ENCODE peak calls at places on chromosomes 4 and X, in five cellular contexts. E, O, Q, F and H are unnamed samples.

GRCh38 chr4:10192331-10192730 is 75.7 kb upstream of the WDR1 start:
- DNase-seq in E (peak; percentile 8), F (no peak), O (no peak), Q (peak; percentile 61), H (no peak)

GRCh38 chr4:96521046-96521536 is 681.2 kb downstream of the PDHA2 start:
- DNase-seq in E (no peak), F (no peak), O (no peak), Q (no peak), H (no peak)

GRCh38 chr4:77560170-77560569 is 45.5 kb upstream of the CXCL13 start:
- DNase-seq in Q (no peak), F (no peak), O (no peak), E (no peak), H (no peak)

GRCh38 chrX:130085551-130085986 is 24.7 kb downstream of the ELF4 start:
- DNase-seq in O (no peak), E (no peak), F (no peak), Q (no peak), H (no peak)

GRCh38 chr4:29708473-29708872 is 1011.7 kb upstream of the PCDH7 start:
- DNase-seq in O (no peak), F (no peak), Q (peak; percentile 84), E (peak; percentile 2), H (no peak)

GRCh38 chr4:139815646-139816601 is 150.3 kb downstream of the MGST2 start:
- DNase-seq in E (peak; percentile 81), Q (peak; percentile 77), F (no peak), O (no peak), H (peak; percentile 76)

GRCh38 chr4:155639674-155640529 is 26.7 kb upstream of the GUCY1A1 start:
- DNase-seq in Q (no peak), F (no peak), E (no peak), O (no peak), H (no peak)

GRCh38 chrX:122890729-122891128 is 293.3 kb upstream of the GRIA3 start:
- DNase-seq in O (no peak), E (no peak), Q (no peak), F (no peak), H (no peak)

GRCh38 chr4:182404371-182404770 is 161.2 kb downstream of the TENM3 start:
- DNase-seq in F (no peak), E (no peak), Q (no peak), O (no peak), H (peak; percentile 7)

GRCh38 chrX:145727476-145727875 is 90.2 kb upstream of the SLITRK2 start:
- DNase-seq in F (no peak), O (no peak), Q (no peak), E (peak; percentile 8), H (no peak)

GRCh38 chr4:48862038-48862437 is 31.1 kb downstream of the OCIAD1 start:
- DNase-seq in E (no peak), O (no peak), Q (no peak), F (no peak), H (no peak)

GRCh38 chr4:113131146-113131545 is 81.7 kb downstream of the ANK2 start:
- DNase-seq in E (no peak), F (no peak), O (no peak), Q (no peak), H (no peak)